ENCODE peak calls at places on chromosomes 4 and X, in seven cellular contexts. One of them, this sample, is unnamed.

GRCh38 chrX:110412971-110413726 is 54.5 kb downstream of the RTL9 start:
- DNase-seq in fibroblast of pulmonary artery: peak
- DNase-seq in thoracic aorta: peak
- DNase-seq in retinal pigment epithelial cell: no peak
- DNase-seq in adrenal gland: peak
- DNase-seq in stomach: peak
- DNase-seq in foreskin fibroblast: no peak
- DNase-seq in this sample: peak

GRCh38 chr4:181140037-181140603 is 1103.1 kb upstream of the TENM3 start:
- DNase-seq in foreskin fibroblast: no peak
- DNase-seq in adrenal gland: no peak
- DNase-seq in fibroblast of pulmonary artery: no peak
- DNase-seq in thoracic aorta: no peak
- DNase-seq in retinal pigment epithelial cell: no peak
- DNase-seq in stomach: no peak
- DNase-seq in this sample: no peak

GRCh38 chrX:137565921-137566745 is at the start of gene ZIC3:
- DNase-seq in adrenal gland: peak
- DNase-seq in retinal pigment epithelial cell: peak
- DNase-seq in stomach: peak
- DNase-seq in fibroblast of pulmonary artery: peak
- DNase-seq in thoracic aorta: no peak
- DNase-seq in foreskin fibroblast: peak
- DNase-seq in this sample: peak

GRCh38 chrX:109914114-109914849 is 88.6 kb upstream of the TMEM164 start:
- DNase-seq in retinal pigment epithelial cell: no peak
- DNase-seq in foreskin fibroblast: no peak
- DNase-seq in stomach: no peak
- DNase-seq in fibroblast of pulmonary artery: no peak
- DNase-seq in adrenal gland: no peak
- DNase-seq in thoracic aorta: no peak
- DNase-seq in this sample: no peak

GRCh38 chrX:153379508-153379907 is 21.6 kb downstream of the PNMA6E start:
- DNase-seq in foreskin fibroblast: no peak
- DNase-seq in thoracic aorta: no peak
- DNase-seq in stomach: no peak
- DNase-seq in fibroblast of pulmonary artery: no peak
- DNase-seq in adrenal gland: peak
- DNase-seq in retinal pigment epithelial cell: no peak
- DNase-seq in this sample: no peak

GRCh38 chrX:14963447-14964236 is 90.4 kb downstream of the MOSPD2 start:
- DNase-seq in thoracic aorta: no peak
- DNase-seq in stomach: no peak
- DNase-seq in foreskin fibroblast: peak
- DNase-seq in retinal pigment epithelial cell: no peak
- DNase-seq in adrenal gland: no peak
- DNase-seq in fibroblast of pulmonary artery: peak
- DNase-seq in this sample: no peak

GRCh38 chr4:140150886-140151699 is 2.9 kb downstream of the MAML3 start:
- DNase-seq in retinal pigment epithelial cell: peak
- DNase-seq in foreskin fibroblast: peak
- DNase-seq in stomach: peak
- DNase-seq in fibroblast of pulmonary artery: peak
- DNase-seq in thoracic aorta: peak
- DNase-seq in adrenal gland: peak
- DNase-seq in this sample: peak

GRCh38 chrX:110108381-110108796 is 105.5 kb downstream of the TMEM164 start:
- DNase-seq in thoracic aorta: no peak
- DNase-seq in adrenal gland: no peak
- DNase-seq in foreskin fibroblast: peak
- DNase-seq in stomach: peak
- DNase-seq in fibroblast of pulmonary artery: peak
- DNase-seq in retinal pigment epithelial cell: no peak
- DNase-seq in this sample: no peak

GRCh38 chrX:132270021-132270420 is 50.8 kb upstream of the RAP2C start:
- DNase-seq in foreskin fibroblast: no peak
- DNase-seq in fibroblast of pulmonary artery: no peak
- DNase-seq in thoracic aorta: no peak
- DNase-seq in stomach: no peak
- DNase-seq in retinal pigment epithelial cell: no peak
- DNase-seq in adrenal gland: no peak
- DNase-seq in this sample: no peak

GRCh38 chrX:119809185-119809666 is 17.8 kb upstream of the RPL39 start:
- DNase-seq in fibroblast of pulmonary artery: peak
- DNase-seq in stomach: no peak
- DNase-seq in adrenal gland: no peak
- DNase-seq in thoracic aorta: no peak
- DNase-seq in foreskin fibroblast: no peak
- DNase-seq in retinal pigment epithelial cell: no peak
- DNase-seq in this sample: no peak

GRCh38 chr4:138438608-138439007 is 196.5 kb upstream of the SLC7A11 start:
- DNase-seq in adrenal gland: no peak
- DNase-seq in thoracic aorta: no peak
- DNase-seq in stomach: no peak
- DNase-seq in retinal pigment epithelial cell: no peak
- DNase-seq in fibroblast of pulmonary artery: peak
- DNase-seq in foreskin fibroblast: no peak
- DNase-seq in this sample: no peak

GRCh38 chrX:79138658-79139241 is 5.7 kb upstream of the GPR174 start:
- DNase-seq in adrenal gland: no peak
- DNase-seq in fibroblast of pulmonary artery: no peak
- DNase-seq in stomach: no peak
- DNase-seq in foreskin fibroblast: no peak
- DNase-seq in thoracic aorta: no peak
- DNase-seq in retinal pigment epithelial cell: no peak
- DNase-seq in this sample: no peak

GRCh38 chrX:118977424-118977823 is 3.0 kb downstream of the LONRF3 start:
- DNase-seq in foreskin fibroblast: no peak
- DNase-seq in thoracic aorta: no peak
- DNase-seq in fibroblast of pulmonary artery: no peak
- DNase-seq in stomach: no peak
- DNase-seq in retinal pigment epithelial cell: no peak
- DNase-seq in adrenal gland: no peak
- DNase-seq in this sample: no peak

GRCh38 chrX:5681159-5681558 is 547.5 kb downstream of the NLGN4X start:
- DNase-seq in foreskin fibroblast: no peak
- DNase-seq in fibroblast of pulmonary artery: no peak
- DNase-seq in thoracic aorta: no peak
- DNase-seq in retinal pigment epithelial cell: no peak
- DNase-seq in stomach: no peak
- DNase-seq in adrenal gland: no peak
- DNase-seq in this sample: no peak

GRCh38 chr4:153676984-153677383 is 7.1 kb upstream of the TLR2 start:
- DNase-seq in thoracic aorta: no peak
- DNase-seq in fibroblast of pulmonary artery: peak
- DNase-seq in adrenal gland: no peak
- DNase-seq in stomach: no peak
- DNase-seq in foreskin fibroblast: peak
- DNase-seq in retinal pigment epithelial cell: peak
- DNase-seq in this sample: no peak

GRCh38 chrX:153411255-153411987 is at the start of gene ZFP92:
- DNase-seq in thoracic aorta: no peak
- DNase-seq in adrenal gland: peak
- DNase-seq in stomach: peak
- DNase-seq in retinal pigment epithelial cell: no peak
- DNase-seq in foreskin fibroblast: no peak
- DNase-seq in fibroblast of pulmonary artery: no peak
- DNase-seq in this sample: no peak

GRCh38 chr4:2281575-2282343 is 19.9 kb upstream of the MXD4 start:
- DNase-seq in adrenal gland: no peak
- DNase-seq in retinal pigment epithelial cell: no peak
- DNase-seq in foreskin fibroblast: no peak
- DNase-seq in stomach: peak
- DNase-seq in fibroblast of pulmonary artery: peak
- DNase-seq in thoracic aorta: no peak
- DNase-seq in this sample: no peak

GRCh38 chrX:71191253-71191652 is 31.8 kb upstream of the GJB1 start:
- DNase-seq in stomach: no peak
- DNase-seq in adrenal gland: no peak
- DNase-seq in foreskin fibroblast: no peak
- DNase-seq in retinal pigment epithelial cell: no peak
- DNase-seq in fibroblast of pulmonary artery: no peak
- DNase-seq in thoracic aorta: no peak
- DNase-seq in this sample: no peak

GRCh38 chr4:17562157-17562556 is 14.8 kb upstream of the LAP3 start:
- DNase-seq in stomach: no peak
- DNase-seq in thoracic aorta: no peak
- DNase-seq in adrenal gland: no peak
- DNase-seq in foreskin fibroblast: no peak
- DNase-seq in retinal pigment epithelial cell: no peak
- DNase-seq in fibroblast of pulmonary artery: no peak
- DNase-seq in this sample: no peak

GRCh38 chrX:138946941-138947340 is 235.4 kb upstream of the FGF13 start:
- DNase-seq in fibroblast of pulmonary artery: peak
- DNase-seq in thoracic aorta: no peak
- DNase-seq in stomach: no peak
- DNase-seq in foreskin fibroblast: no peak
- DNase-seq in retinal pigment epithelial cell: no peak
- DNase-seq in adrenal gland: no peak
- DNase-seq in this sample: no peak

GRCh38 chr4:73593631-73594241 is 26.5 kb downstream of the RASSF6 start:
- DNase-seq in adrenal gland: no peak
- DNase-seq in foreskin fibroblast: peak
- DNase-seq in stomach: no peak
- DNase-seq in retinal pigment epithelial cell: no peak
- DNase-seq in fibroblast of pulmonary artery: peak
- DNase-seq in thoracic aorta: no peak
- DNase-seq in this sample: no peak

GRCh38 chrX:72373136-72373535 is 67.4 kb upstream of the CITED1 start:
- DNase-seq in thoracic aorta: no peak
- DNase-seq in stomach: no peak
- DNase-seq in retinal pigment epithelial cell: no peak
- DNase-seq in adrenal gland: no peak
- DNase-seq in foreskin fibroblast: no peak
- DNase-seq in fibroblast of pulmonary artery: peak
- DNase-seq in this sample: no peak

DNA sequence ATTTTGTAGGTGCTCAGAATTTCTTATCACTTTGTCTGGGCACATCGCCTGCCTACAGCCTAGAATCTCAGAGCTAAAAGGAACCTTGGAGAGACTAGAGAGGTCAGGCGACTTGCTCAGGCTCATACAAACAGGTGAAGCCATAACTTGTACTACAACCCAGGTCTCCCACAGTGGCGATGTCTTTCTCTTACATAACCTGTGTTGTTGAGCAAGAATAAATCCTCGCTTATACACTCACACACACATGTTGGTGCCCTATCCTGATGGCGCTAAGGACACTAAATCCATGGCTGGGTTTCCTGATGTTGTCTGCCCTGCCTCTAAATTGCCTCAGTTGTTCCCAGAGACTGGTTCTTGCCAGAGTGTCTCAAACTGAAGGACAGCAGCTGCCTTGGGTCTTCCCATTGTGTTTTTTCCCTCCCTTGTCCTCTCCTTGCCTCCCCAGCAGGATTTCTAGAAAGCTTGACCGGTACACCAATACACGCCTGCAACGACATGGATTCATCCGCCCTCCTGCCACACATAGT is 1.6 kb downstream of the TSC22D3 start:
- DNase-seq in fibroblast of pulmonary artery: no peak
- DNase-seq in retinal pigment epithelial cell: no peak
- DNase-seq in thoracic aorta: no peak
- DNase-seq in adrenal gland: no peak
- DNase-seq in stomach: no peak
- DNase-seq in foreskin fibroblast: no peak
- DNase-seq in this sample: no peak
- H3K4me3 ChIP-seq in fibroblast of pulmonary artery: peak
- H3K4me3 ChIP-seq in retinal pigment epithelial cell: no peak
- H3K4me3 ChIP-seq in thoracic aorta: peak
- H3K4me3 ChIP-seq in adrenal gland: no peak
- H3K4me3 ChIP-seq in stomach: peak
- H3K4me3 ChIP-seq in foreskin fibroblast: no peak
- H3K4me3 ChIP-seq in this sample: no peak

DNA sequence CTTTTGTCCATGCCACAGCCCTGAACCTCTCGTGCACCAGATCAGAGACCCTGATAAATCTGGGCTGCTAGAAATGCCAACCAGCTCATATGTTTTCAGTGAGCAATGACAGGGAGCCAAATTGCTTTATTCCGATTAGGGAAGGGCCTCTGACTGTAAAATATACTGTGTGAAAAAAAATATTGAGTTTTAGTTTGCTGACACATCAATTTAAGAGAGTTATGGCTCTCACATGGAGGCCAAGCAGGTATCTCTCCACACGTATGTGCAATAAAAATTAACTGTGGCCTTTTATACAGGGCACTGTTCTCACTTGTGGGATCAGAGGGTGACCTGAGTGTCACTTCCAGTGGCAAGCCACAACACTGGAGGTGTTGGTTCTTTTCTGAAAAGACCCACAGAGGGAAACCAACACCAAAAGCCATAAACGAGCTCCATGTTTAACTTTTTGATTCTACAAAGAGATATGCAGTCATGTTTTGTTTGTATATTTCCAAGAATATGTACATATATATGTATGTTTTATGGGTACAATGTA is 462.8 kb downstream of the MID1IP1 start:
- DNase-seq in adrenal gland: no peak
- DNase-seq in stomach: no peak
- DNase-seq in foreskin fibroblast: no peak
- DNase-seq in thoracic aorta: no peak
- DNase-seq in fibroblast of pulmonary artery: no peak
- DNase-seq in retinal pigment epithelial cell: no peak
- DNase-seq in this sample: no peak
- TF ChIP-seq CTCF in adrenal gland: no peak
- TF ChIP-seq CTCF in stomach: no peak
- TF ChIP-seq CTCF in foreskin fibroblast: no peak
- TF ChIP-seq CTCF in thoracic aorta: no peak
- TF ChIP-seq CTCF in fibroblast of pulmonary artery: no peak
- TF ChIP-seq CTCF in retinal pigment epithelial cell: no peak
- TF ChIP-seq CTCF in this sample: no peak

DNA sequence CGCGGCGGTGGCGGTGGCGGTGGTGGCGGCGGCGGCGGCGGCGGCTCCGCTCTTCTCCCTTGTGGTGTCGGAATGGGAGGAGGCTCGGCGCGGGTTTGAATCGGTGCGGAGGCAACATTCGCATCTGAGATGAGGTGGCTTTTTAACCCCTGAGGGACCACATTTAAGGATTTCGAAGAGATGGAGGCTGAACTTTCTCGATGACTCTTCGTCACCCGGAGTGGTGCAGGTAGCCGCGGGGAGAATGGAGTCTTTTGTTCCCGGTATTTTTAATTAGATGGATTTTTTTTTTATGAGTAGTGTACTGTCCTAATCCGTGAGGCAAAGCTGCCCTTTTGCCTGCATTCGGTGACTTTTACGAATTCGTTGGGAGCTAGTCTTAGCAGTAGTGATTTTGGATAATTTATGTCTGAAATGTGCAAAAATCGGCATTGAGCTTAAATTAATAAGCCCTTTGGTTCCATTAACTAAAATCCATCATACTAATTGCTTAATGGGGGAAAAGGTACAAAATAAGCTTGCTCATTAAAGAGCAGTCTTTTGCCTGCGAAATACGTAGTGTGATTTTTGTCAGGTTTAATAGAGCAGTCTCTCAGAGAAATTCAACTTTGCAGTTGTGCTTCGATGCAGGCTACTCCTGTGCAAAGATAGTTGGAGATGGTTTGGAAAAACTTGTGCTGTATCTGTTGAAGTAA is 206.1 kb downstream of the TENM3 start:
- DNase-seq in retinal pigment epithelial cell: no peak
- DNase-seq in fibroblast of pulmonary artery: peak
- DNase-seq in stomach: no peak
- DNase-seq in thoracic aorta: no peak
- DNase-seq in adrenal gland: no peak
- DNase-seq in foreskin fibroblast: no peak
- DNase-seq in this sample: peak
- H3K4me3 ChIP-seq in retinal pigment epithelial cell: peak
- H3K4me3 ChIP-seq in fibroblast of pulmonary artery: peak
- H3K4me3 ChIP-seq in stomach: peak
- H3K4me3 ChIP-seq in thoracic aorta: peak
- H3K4me3 ChIP-seq in adrenal gland: peak
- H3K4me3 ChIP-seq in foreskin fibroblast: peak
- H3K4me3 ChIP-seq in this sample: peak

GRCh38 chr4:6087669-6088068 is 69.4 kb upstream of the C4orf50 start:
- DNase-seq in adrenal gland: no peak
- DNase-seq in thoracic aorta: no peak
- DNase-seq in stomach: peak
- DNase-seq in retinal pigment epithelial cell: peak
- DNase-seq in fibroblast of pulmonary artery: peak
- DNase-seq in foreskin fibroblast: no peak
- DNase-seq in this sample: peak
- TF ChIP-seq CTCF in adrenal gland: no peak
- TF ChIP-seq CTCF in thoracic aorta: no peak
- TF ChIP-seq CTCF in stomach: peak
- TF ChIP-seq CTCF in retinal pigment epithelial cell: peak
- TF ChIP-seq CTCF in fibroblast of pulmonary artery: peak
- TF ChIP-seq CTCF in foreskin fibroblast: peak
- TF ChIP-seq CTCF in this sample: no peak